ENCODE peak calls at places on chromosomes 2 and 18, in nine cellular contexts. M, S, N, L, G, W, T, Q and R are unnamed samples. For H3K4me1, the result is how much of the 10 kb centered on the place peaks cover.

GRCh38 chr2:109318150-109318948 is 189.3 kb downstream of the SH3RF3 start:
- DNase-seq in M (peak), S (peak), N (peak), L (peak), G (no peak), W (peak), T (no peak), Q (no peak), R (peak)

GRCh38 chr18:75687626-75688025 is 260.1 kb upstream of the SMIM21 start:
- DNase-seq in M (no peak), S (no peak), N (peak), L (no peak), G (no peak), W (no peak), T (no peak), Q (no peak), R (no peak)

GRCh38 chr2:22878094-22878493 is 506.9 kb upstream of the KLHL29 start:
- DNase-seq in M (no peak), S (peak), N (no peak), L (no peak), G (no peak), W (no peak), T (no peak), Q (no peak), R (no peak)

GRCh38 chr2:138113871-138114525 is 149.7 kb downstream of the HNMT start:
- DNase-seq in M (no peak), S (no peak), N (peak), L (no peak), G (no peak), W (no peak), T (no peak), Q (no peak), R (no peak)

GRCh38 chr2:196431076-196431475 is 208.4 kb upstream of the CCDC150 start:
- DNase-seq in M (no peak), S (no peak), N (peak), L (no peak), G (no peak), W (no peak), T (no peak), Q (no peak), R (no peak)

GRCh38 chr2:129912871-129913694 is 66.4 kb upstream of the RAB6C start:
- DNase-seq in M (no peak), S (no peak), N (no peak), L (no peak), G (no peak), W (no peak), T (no peak), Q (no peak), R (no peak)

GRCh38 chr2:142796161-142796560 is 81.3 kb upstream of the KYNU start:
- DNase-seq in M (peak), S (no peak), N (no peak), L (no peak), G (no peak), W (no peak), T (no peak), Q (peak), R (no peak)

GRCh38 chr2:84827978-84828575 is 52.8 kb downstream of the TRABD2A start:
- DNase-seq in M (no peak), S (no peak), N (no peak), L (no peak), G (no peak), W (no peak), T (no peak), Q (no peak), R (no peak)

GRCh38 chr2:209236369-209236768 is 187.5 kb upstream of the MAP2 start:
- DNase-seq in M (no peak), S (peak), N (no peak), L (no peak), G (no peak), W (no peak), T (no peak), Q (peak), R (no peak)

GRCh38 chr18:10038268-10038667 is 124.5 kb downstream of the VAPA start:
- DNase-seq in M (no peak), S (no peak), N (no peak), L (no peak), G (no peak), W (no peak), T (peak), Q (no peak), R (no peak)
- H3K4me1 ChIP-seq in M (under half), S (under half), N (under half), L (half or more), G (under half), W (under half), T (under half), Q (under half), R (half or more)

GRCh38 chr2:61023670-61024069 is 5.6 kb upstream of the PUS10 start:
- DNase-seq in M (no peak), S (no peak), N (no peak), L (no peak), G (no peak), W (no peak), T (no peak), Q (no peak), R (no peak)
- H3K4me1 ChIP-seq in M (under half), S (under half), N (under half), L (under half), G (under half), W (under half), T (under half), Q (under half), R (under half)

GRCh38 chr2:119308793-119309330 is 57.8 kb downstream of the C2orf76 start:
- DNase-seq in M (no peak), S (no peak), N (no peak), L (no peak), G (no peak), W (no peak), T (no peak), Q (no peak), R (no peak)

GRCh38 chr2:119305497-119306195 is 61.0 kb downstream of the C2orf76 start:
- DNase-seq in M (no peak), S (no peak), N (no peak), L (no peak), G (no peak), W (no peak), T (no peak), Q (no peak), R (no peak)

GRCh38 chr2:119306196-119306590 is 60.4 kb downstream of the C2orf76 start:
- DNase-seq in M (no peak), S (no peak), N (no peak), L (no peak), G (no peak), W (no peak), T (no peak), Q (no peak), R (no peak)

GRCh38 chr2:119304852-119305251 is 61.8 kb downstream of the C2orf76 start:
- DNase-seq in M (no peak), S (no peak), N (no peak), L (peak), G (no peak), W (no peak), T (no peak), Q (no peak), R (no peak)

GRCh38 chr2:119307419-119308140 is 59.1 kb downstream of the C2orf76 start:
- DNase-seq in M (no peak), S (no peak), N (no peak), L (no peak), G (no peak), W (no peak), T (no peak), Q (no peak), R (no peak)
- H3K4me1 ChIP-seq in M (under half), S (under half), N (under half), L (under half), G (under half), W (under half), T (under half), Q (under half), R (under half)

GRCh38 chr2:197499594-197500502 is at the start of the genes HSPD1 and HSPE1:
- DNase-seq in M (peak), S (peak), N (peak), L (peak), G (peak), W (peak), T (peak), Q (peak), R (peak)
- H3K4me1 ChIP-seq in M (half or more), S (under half), N (under half), L (half or more), G (under half), W (half or more), T (under half), Q (under half), R (under half)

GRCh38 chr2:177549171-177549570 is 156.6 kb downstream of the AGPS start:
- DNase-seq in M (no peak), S (no peak), N (peak), L (no peak), G (no peak), W (no peak), T (no peak), Q (no peak), R (no peak)

GRCh38 chr2:177545981-177546600 is 153.5 kb downstream of the AGPS start:
- DNase-seq in M (no peak), S (no peak), N (no peak), L (no peak), G (no peak), W (no peak), T (no peak), Q (peak), R (no peak)

GRCh38 chr2:177545143-177545542 is 152.6 kb downstream of the AGPS start:
- DNase-seq in M (no peak), S (no peak), N (no peak), L (no peak), G (no peak), W (no peak), T (no peak), Q (no peak), R (no peak)

GRCh38 chr2:177547122-177547521 is 154.5 kb downstream of the AGPS start:
- DNase-seq in M (no peak), S (no peak), N (no peak), L (no peak), G (no peak), W (no peak), T (no peak), Q (no peak), R (no peak)

GRCh38 chr2:177547772-177548171 is 155.2 kb downstream of the AGPS start:
- DNase-seq in M (no peak), S (no peak), N (no peak), L (no peak), G (no peak), W (no peak), T (no peak), Q (no peak), R (no peak)
- H3K4me1 ChIP-seq in M (under half), S (under half), N (under half), L (under half), G (under half), W (under half), T (under half), Q (under half), R (under half)

GRCh38 chr18:70160075-70160678 is 45.3 kb downstream of the RTTN start:
- DNase-seq in M (no peak), S (no peak), N (no peak), L (no peak), G (no peak), W (no peak), T (no peak), Q (no peak), R (no peak)
- H3K4me1 ChIP-seq in M (under half), S (under half), N (under half), L (under half), G (under half), W (under half), T (under half), Q (under half), R (under half)

GRCh38 chr18:79521806-79522205 is 126.1 kb downstream of the NFATC1 start:
- DNase-seq in M (no peak), S (no peak), N (no peak), L (no peak), G (no peak), W (no peak), T (no peak), Q (no peak), R (no peak)

GRCh38 chr18:79518683-79519128 is 123.0 kb downstream of the NFATC1 start:
- DNase-seq in M (no peak), S (no peak), N (no peak), L (no peak), G (no peak), W (no peak), T (no peak), Q (no peak), R (no peak)

GRCh38 chr18:79522451-79523220 is 126.9 kb downstream of the NFATC1 start:
- DNase-seq in M (no peak), S (no peak), N (no peak), L (no peak), G (no peak), W (no peak), T (peak), Q (no peak), R (no peak)

GRCh38 chr18:79519751-79520472 is 124.2 kb downstream of the NFATC1 start:
- DNase-seq in M (no peak), S (no peak), N (peak), L (no peak), G (no peak), W (no peak), T (no peak), Q (peak), R (no peak)

DNA sequence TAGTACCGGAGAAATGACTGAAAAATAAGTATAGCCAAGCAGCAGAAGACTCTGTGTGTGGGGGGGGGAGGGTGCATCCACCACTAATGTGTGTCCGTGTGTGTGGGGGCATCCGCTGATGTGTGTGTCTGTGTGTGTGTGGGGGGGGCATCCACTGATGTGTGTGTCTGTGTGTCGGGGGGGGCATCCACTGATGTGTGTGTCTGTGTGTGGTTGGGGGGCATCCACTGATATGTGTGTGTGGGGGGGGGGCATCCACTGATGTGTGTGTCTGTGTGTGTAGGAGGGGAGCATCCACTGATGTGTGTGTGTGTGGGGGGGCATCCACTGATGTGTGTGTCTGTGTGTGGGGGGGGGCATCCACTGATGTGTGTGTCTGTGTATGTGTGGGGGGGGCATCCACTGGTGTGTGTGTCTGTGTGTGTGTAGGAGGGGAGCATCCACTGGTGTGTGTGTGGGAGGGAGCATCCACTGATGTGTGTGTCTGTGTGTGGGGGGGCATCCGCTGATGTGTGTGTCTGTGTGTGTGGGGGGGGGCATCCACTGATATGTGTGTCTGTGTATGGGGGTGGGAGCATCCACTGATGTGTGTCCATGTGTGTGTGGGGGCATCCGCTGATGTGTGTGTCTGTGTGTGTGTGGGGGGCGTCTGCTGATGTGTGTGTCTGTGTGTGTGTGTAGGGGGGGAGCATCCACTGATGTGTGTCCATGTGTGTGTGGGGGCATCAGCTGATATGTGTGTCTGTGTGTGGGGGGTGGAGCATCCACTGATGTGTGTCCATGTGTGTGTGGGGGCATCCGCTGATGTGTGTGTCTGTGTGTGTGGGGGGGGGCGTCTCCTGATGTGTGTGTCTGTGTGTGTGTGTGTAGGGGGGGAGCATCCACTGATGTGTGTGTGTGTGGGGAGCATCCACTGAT is 125.0 kb downstream of the NFATC1 start:
- DNase-seq in M (no peak), S (no peak), N (no peak), L (no peak), G (no peak), W (no peak), T (no peak), Q (no peak), R (no peak)
- H3K4me1 ChIP-seq in M (under half), S (under half), N (under half), L (under half), G (under half), W (under half), T (under half), Q (under half), R (under half)

DNA sequence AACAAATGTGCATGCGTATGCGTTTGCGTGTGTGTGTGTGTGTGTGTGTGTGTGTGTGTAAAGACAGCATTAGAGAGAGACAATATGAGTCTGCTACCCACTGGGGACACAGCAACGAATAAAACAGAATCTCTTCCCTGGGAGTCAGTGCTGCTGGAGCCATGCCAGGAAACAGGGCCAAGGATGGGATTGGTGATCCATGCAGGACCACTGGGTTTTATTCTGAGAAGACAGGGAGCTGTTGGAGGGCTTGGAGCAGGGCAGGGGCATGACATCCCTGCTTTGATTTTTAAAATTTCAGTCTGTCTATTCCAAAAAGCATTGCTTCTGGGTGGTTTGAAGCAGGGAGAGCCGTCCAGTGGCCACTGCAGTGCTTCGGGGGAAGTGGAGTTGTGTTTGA is 62.9 kb downstream of the PDCL3 start:
- DNase-seq in M (no peak), S (no peak), N (no peak), L (no peak), G (no peak), W (no peak), T (no peak), Q (no peak), R (no peak)
- H3K4me1 ChIP-seq in M (under half), S (under half), N (under half), L (under half), G (under half), W (under half), T (under half), Q (under half), R (under half)

GRCh38 chr2:70558195-70558808 is 4.7 kb upstream of the TGFA start:
- DNase-seq in M (peak), S (no peak), N (no peak), L (no peak), G (no peak), W (no peak), T (no peak), Q (peak), R (no peak)

GRCh38 chr2:70556608-70557007 is 3.0 kb upstream of the TGFA start:
- DNase-seq in M (no peak), S (no peak), N (no peak), L (no peak), G (no peak), W (no peak), T (no peak), Q (no peak), R (no peak)

GRCh38 chr2:70554338-70554892 is 789 bp upstream of the TGFA start:
- DNase-seq in M (no peak), S (no peak), N (no peak), L (no peak), G (no peak), W (peak), T (no peak), Q (no peak), R (no peak)

GRCh38 chr2:70560040-70560439 is 6.4 kb upstream of the TGFA start:
- DNase-seq in M (no peak), S (no peak), N (no peak), L (no peak), G (no peak), W (no peak), T (no peak), Q (no peak), R (no peak)

GRCh38 chr2:70557171-70557838 is 3.7 kb upstream of the TGFA start:
- DNase-seq in M (peak), S (no peak), N (no peak), L (peak), G (no peak), W (no peak), T (no peak), Q (no peak), R (no peak)
- H3K4me1 ChIP-seq in M (half or more), S (under half), N (under half), L (under half), G (under half), W (under half), T (under half), Q (under half), R (under half)